ENCODE peak calls at places on chromosome 19, in nine cellular contexts. V is NCI-H2171 treated with DMSO at 0.1 percent for 48 hours; S is NCI-H1105; R is CD4-positive, alpha-beta T cell; Y is cerebellum; N is AG04450; F is stimulated activated CD4-positive, alpha-beta T cell treated with anti-CD3 and anti-CD28 coated beads, Interleukin-1b, Interleukin-23, amount 100 ng/mL, for 24 hours; G is lung microvascular endothelial cell; J is stimulated activated CD8-positive, alpha-beta memory T cell treated with anti-CD3 and anti-CD28 coated beads, Interleukin-7, amount 100 ng/mL, for 24 hours. E is an unnamed sample.

GRCh38 chr19:45175663-45176345 is 2.2 kb downstream of the TRAPPC6A start:
- DNase-seq in G (no peak), R (no peak), V (no peak), S (no peak), N (no peak), F (no peak), Y (no peak), J (no peak), E (no peak)

GRCh38 chr19:47253467-47253881 is 2.9 kb upstream of the CCDC9 start:
- DNase-seq in R (no peak), S (no peak), N (peak), V (no peak), J (no peak), G (no peak), F (no peak), Y (no peak), E (peak)

GRCh38 chr19:48967346-48968178 is 2.5 kb downstream of the FTL start:
- DNase-seq in J (no peak), G (peak), F (no peak), N (no peak), R (no peak), Y (no peak), S (no peak), V (no peak), E (no peak)

GRCh38 chr19:33280351-33280921 is 21.9 kb downstream of the CEBPA start:
- DNase-seq in N (no peak), R (no peak), S (no peak), F (no peak), J (no peak), G (no peak), V (no peak), Y (no peak), E (no peak)

GRCh38 chr19:33794578-33795369 is 1.9 kb upstream of the KCTD15 start:
- DNase-seq in J (no peak), Y (no peak), N (no peak), V (peak), F (no peak), S (no peak), R (no peak), G (no peak), E (no peak)

GRCh38 chr19:17775991-17776803 is 18.7 kb upstream of the B3GNT3 start:
- DNase-seq in Y (no peak), J (no peak), V (no peak), R (no peak), S (no peak), G (no peak), N (no peak), F (no peak), E (no peak)

GRCh38 chr19:28184997-28185396 is 1028.0 kb downstream of the UQCRFS1 start:
- DNase-seq in J (no peak), G (no peak), Y (no peak), S (no peak), N (no peak), V (no peak), F (no peak), R (no peak), E (no peak)

GRCh38 chr19:39974377-39975155 is 3.6 kb downstream of the PSMC4 start:
- DNase-seq in V (no peak), R (no peak), F (no peak), G (no peak), J (no peak), Y (no peak), S (no peak), N (no peak), E (no peak)

GRCh38 chr19:5271145-5271544 is 69.5 kb downstream of the PTPRS start:
- DNase-seq in V (no peak), J (no peak), N (no peak), S (no peak), G (no peak), F (no peak), Y (no peak), R (no peak), E (no peak)

GRCh38 chr19:10006335-10006708 is 4.0 kb downstream of the COL5A3 start:
- DNase-seq in V (no peak), G (no peak), Y (peak), F (no peak), R (no peak), S (no peak), J (no peak), N (no peak), E (no peak)

GRCh38 chr19:15737722-15738121 is at the start of gene OR10H3:
- DNase-seq in Y (no peak), F (no peak), R (no peak), J (no peak), V (no peak), N (no peak), S (no peak), G (no peak), E (no peak)

GRCh38 chr19:40742477-40742876 is 7.8 kb downstream of the ACTMAP start:
- DNase-seq in Y (no peak), N (no peak), R (no peak), S (no peak), J (no peak), V (no peak), G (no peak), F (no peak), E (no peak)

GRCh38 chr19:41278478-41278877 is 14.3 kb downstream of the HNRNPUL1 start:
- DNase-seq in Y (no peak), J (no peak), V (no peak), S (no peak), F (no peak), N (no peak), G (no peak), R (no peak), E (no peak)

GRCh38 chr19:33883869-33884519 is 87.3 kb downstream of the KCTD15 start:
- DNase-seq in Y (no peak), G (peak), R (no peak), S (no peak), V (no peak), F (no peak), J (no peak), N (no peak), E (no peak)

GRCh38 chr19:33506498-33506897 is 15.1 kb downstream of the PEPD start:
- DNase-seq in S (no peak), Y (no peak), N (no peak), V (no peak), R (no peak), F (no peak), J (no peak), G (no peak), E (no peak)

GRCh38 chr19:54448037-54448773 is 794 bp upstream of the LENG8 start:
- DNase-seq in F (peak), V (peak), R (peak), J (peak), N (peak), S (no peak), G (peak), Y (peak), E (no peak)

E was measured in non-pigmented ciliary epithelial cell.